ENCODE peak calls at places on chromosomes 11 and 22, in nine cellular contexts. N is nephron progenitor cell; G is T follicular helper cell; P is fibroblast of mammary gland; X is tibial nerve; A is nucleus accumbens; U is stimulated activated CD8-positive, alpha-beta memory T cell treated with anti-CD3 and anti-CD28 coated beads, Interleukin-4, amount 100 ng/mL, for 24 hours; B is NCI-H187 treated with DMSO at 0.1 percent for 48 hours; D is NCI-H2029 treated with DMSO at 0.1 percent for 48 hours. R is an unnamed sample.

GRCh38 chr11:78230161-78230877 is 41.6 kb downstream of the USP35 start:
- DNase-seq in G (no peak), P (no peak), D (peak; percentile 7), U (no peak), X (no peak), A (no peak), B (no peak), N (no peak), R (no peak)

GRCh38 chr11:134126197-134126822 is 57.4 kb downstream of the JAM3 start:
- DNase-seq in U (no peak), P (peak; percentile 92), A (peak; percentile 61), X (no peak), D (no peak), G (no peak), B (no peak), N (no peak), R (peak; percentile 87)

GRCh38 chr11:15278129-15278528 is 163.4 kb downstream of the INSC start:
- DNase-seq in G (no peak), D (no peak), B (no peak), U (no peak), N (no peak), P (peak; percentile 20), X (no peak), A (no peak), R (no peak)

GRCh38 chr22:43658823-43659222 is 153.3 kb downstream of the EFCAB6 start:
- DNase-seq in B (no peak), U (no peak), P (no peak), G (no peak), X (no peak), A (no peak), D (no peak), N (no peak), R (no peak)

GRCh38 chr11:10659339-10660216 is 34.0 kb downstream of the IRAG1 start:
- DNase-seq in U (no peak), B (no peak), G (no peak), D (no peak), X (no peak), A (no peak), N (peak; percentile 18), P (peak; percentile 94), R (peak; percentile 86)

GRCh38 chr11:101169944-101170343 is 40.3 kb upstream of the PGR start:
- DNase-seq in P (no peak), B (peak; percentile 79), N (no peak), A (no peak), G (no peak), U (no peak), D (peak; percentile 50), X (no peak), R (no peak)

GRCh38 chr11:45857834-45858492 is 10.7 kb downstream of the CRY2 start:
- DNase-seq in A (peak; percentile 75), G (no peak), N (no peak), D (peak; percentile 59), X (no peak), P (peak; percentile 96), B (no peak), U (no peak), R (peak; percentile 56)

GRCh38 chr11:32302826-32303225 is 132.5 kb downstream of the WT1 start:
- DNase-seq in U (no peak), X (no peak), P (no peak), B (no peak), D (no peak), A (no peak), N (no peak), G (no peak), R (no peak)

GRCh38 chr11:118087933-118088332 is 1.2 kb upstream of the SMIM35 start:
- DNase-seq in G (no peak), D (no peak), B (no peak), N (no peak), X (no peak), P (no peak), U (no peak), A (no peak), R (no peak)

GRCh38 chr22:30221121-30221992 is 25.2 kb downstream of the LIF start:
- DNase-seq in X (no peak), B (no peak), U (peak; percentile 44), G (peak; percentile 11), N (no peak), D (no peak), P (no peak), A (no peak), R (no peak)

GRCh38 chr11:33227578-33228261 is 29.5 kb upstream of the HIPK3 start:
- DNase-seq in U (no peak), P (peak; percentile 73), N (no peak), D (no peak), G (no peak), A (no peak), X (no peak), B (no peak), R (no peak)

GRCh38 chr22:43412808-43413785 is 1.3 kb downstream of the MPPED1 start:
- DNase-seq in B (no peak), G (no peak), X (no peak), D (peak; percentile 27), P (no peak), A (no peak), N (no peak), U (no peak), R (no peak)

GRCh38 chr22:29633514-29634312 is 30.3 kb downstream of the NF2 start:
- DNase-seq in U (no peak), X (no peak), P (no peak), D (no peak), G (no peak), B (no peak), N (no peak), A (no peak), R (no peak)

GRCh38 chr11:56905936-56906335 is 82.8 kb upstream of the OR5AK2 start:
- DNase-seq in U (no peak), N (no peak), B (no peak), A (no peak), P (no peak), G (no peak), X (no peak), D (no peak), R (no peak)

GRCh38 chr11:114052160-114052559 is 7.4 kb upstream of the ZBTB16 start:
- DNase-seq in G (no peak), D (no peak), B (no peak), U (no peak), A (no peak), P (no peak), N (no peak), X (no peak), R (no peak)

GRCh38 chr22:49321477-49322055 is 506.1 kb downstream of the BRD1 start:
- DNase-seq in N (no peak), A (no peak), D (no peak), U (no peak), G (no peak), X (no peak), P (no peak), B (no peak), R (no peak)

GRCh38 chr11:27013741-27014415 is 20.0 kb downstream of the FIBIN start:
- DNase-seq in G (no peak), U (no peak), N (no peak), D (no peak), B (no peak), X (no peak), A (no peak), P (no peak), R (peak; percentile 40)

GRCh38 chr11:69654660-69655478 is 13.9 kb downstream of the CCND1 start:
- DNase-seq in G (no peak), A (no peak), N (no peak), D (peak; percentile 31), B (no peak), U (no peak), X (peak; percentile 7), P (peak; percentile 54), R (no peak)

GRCh38 chr22:40637181-40638150 is 947 bp upstream of the MRTFA start:
- DNase-seq in N (no peak), U (peak; percentile 36), G (peak; percentile 23), P (no peak), D (no peak), B (no peak), A (peak; percentile 79), X (peak; percentile 53), R (no peak)

GRCh38 chr11:124446926-124447325 is 1.4 kb upstream of the OR8B8 start:
- DNase-seq in A (no peak), U (no peak), P (peak; percentile 16), X (no peak), G (no peak), N (no peak), B (no peak), D (no peak), R (no peak)

R was measured in brain microvascular endothelial cell.